ENCODE peak calls at places on chromosomes 16 and 17, in six cellular contexts. G is NCI-H774, B is NCI-H82, H is A549, A is NCI-H1105, R is lower lobe of right lung. F is an unnamed sample.

GRCh38 chr17:55737976-55738501 is 12.8 kb upstream of the PCTP start:
- DNase-seq in A (no peak), B (peak; percentile 7), G (no peak), H (no peak), R (no peak), F (no peak)

GRCh38 chr16:72848759-72849664 is 198.9 kb downstream of the ZFHX3 start:
- DNase-seq in G (peak; percentile 53), A (peak; percentile 73), R (peak; percentile 88), B (peak; percentile 4), H (peak; percentile 93), F (peak; percentile 69)

GRCh38 chr17:78343433-78344201 is 16.3 kb downstream of the SOCS3 start:
- DNase-seq in R (peak; percentile 78), A (no peak), B (no peak), G (peak; percentile 29), H (no peak), F (no peak)

GRCh38 chr16:4404247-4404966 is 12.0 kb downstream of the CORO7 start:
- DNase-seq in G (no peak), B (peak; percentile 77), R (peak; percentile 49), A (no peak), H (peak; percentile 77), F (no peak)

GRCh38 chr16:81265658-81266451 is 27.4 kb downstream of the BCO1 start:
- DNase-seq in R (peak; percentile 66), G (no peak), B (no peak), A (no peak), H (no peak), F (no peak)

GRCh38 chr17:2398655-2399571 is 1.9 kb downstream of the MNT start:
- DNase-seq in A (no peak), G (peak; percentile 29), B (peak; percentile 74), H (peak; percentile 82), R (peak; percentile 84), F (peak; percentile 67)

GRCh38 chr16:11232852-11233726 is 22.9 kb downstream of the SOCS1 start:
- DNase-seq in B (no peak), G (no peak), R (peak; percentile 80), H (no peak), A (no peak), F (no peak)

GRCh38 chr16:89525146-89525913 is 17.1 kb downstream of the SPG7 start:
- DNase-seq in H (no peak), A (no peak), G (no peak), B (no peak), R (no peak), F (no peak)

GRCh38 chr17:79549111-79549915 is 61.5 kb downstream of the RBFOX3 start:
- DNase-seq in R (peak; percentile 36), A (no peak), B (peak; percentile 77), G (no peak), H (no peak), F (no peak)

GRCh38 chr17:80976718-80977117 is 14.9 kb upstream of the CHMP6 start:
- DNase-seq in H (no peak), A (no peak), G (no peak), B (no peak), R (no peak), F (no peak)

GRCh38 chr17:2124391-2124790 is 69.5 kb downstream of the HIC1 start:
- DNase-seq in G (no peak), B (peak; percentile 34), R (no peak), A (no peak), H (no peak), F (no peak)

GRCh38 chr17:66667491-66668030 is 167.4 kb upstream of the CACNG5 start:
- DNase-seq in R (no peak), A (no peak), B (no peak), H (no peak), G (no peak), F (no peak)

GRCh38 chr17:21249086-21249795 is 4.0 kb downstream of the NATD1 start:
- DNase-seq in A (no peak), H (no peak), R (no peak), B (no peak), G (no peak), F (no peak)

GRCh38 chr17:55308613-55309332 is 44.0 kb downstream of the HLF start:
- DNase-seq in H (no peak), A (no peak), B (no peak), R (no peak), G (no peak), F (no peak)

GRCh38 chr16:80569440-80570105 is 28.8 kb downstream of the DYNLRB2 start:
- DNase-seq in H (peak; percentile 8), A (no peak), G (no peak), R (no peak), B (no peak), F (no peak)

GRCh38 chr16:51834131-51834530 is 683.1 kb upstream of the SALL1 start:
- DNase-seq in R (no peak), A (no peak), B (no peak), H (no peak), G (no peak), F (no peak)

GRCh38 chr17:65530158-65530984 is 31.1 kb downstream of the AXIN2 start:
- DNase-seq in A (no peak), B (no peak), R (no peak), H (no peak), G (no peak), F (no peak)

GRCh38 chr17:49187301-49187700 is 23.1 kb downstream of the GNGT2 start:
- DNase-seq in G (no peak), B (no peak), H (no peak), R (no peak), A (no peak), F (no peak)

GRCh38 chr17:73491648-73492047 is 152.6 kb downstream of the SDK2 start:
- DNase-seq in B (no peak), H (no peak), A (no peak), R (no peak), G (no peak), F (no peak)

GRCh38 chr17:17540935-17541639 is 44.9 kb upstream of the RASD1 start:
- DNase-seq in G (no peak), R (no peak), B (no peak), H (no peak), A (peak; percentile 75), F (no peak)

GRCh38 chr17:62188713-62189112 is 123.6 kb upstream of the MED13 start:
- DNase-seq in H (peak; percentile 61), B (peak; percentile 83), G (no peak), R (no peak), A (no peak), F (no peak)

GRCh38 chr17:22507823-22508222 is 815.5 kb downstream of the KCNJ18 start:
- DNase-seq in R (no peak), A (no peak), H (peak; percentile 41), B (peak; percentile 55), G (no peak), F (no peak)

GRCh38 chr17:4872786-4873185 is 26.6 kb upstream of the C17orf107 start:
- DNase-seq in R (peak; percentile 71), A (no peak), H (no peak), B (no peak), G (no peak), F (no peak)

GRCh38 chr17:12744298-12744697 is 45.0 kb upstream of the ARHGAP44 start:
- DNase-seq in A (no peak), G (no peak), R (no peak), H (no peak), B (no peak), F (no peak)

GRCh38 chr16:2333772-2334379 is 6.7 kb downstream of the ABCA3 start:
- DNase-seq in G (no peak), R (no peak), B (no peak), A (no peak), H (peak; percentile 42), F (no peak)

GRCh38 chr16:918068-918467 is 52.7 kb downstream of the LMF1 start:
- DNase-seq in A (no peak), H (no peak), G (peak; percentile 51), R (no peak), B (no peak), F (no peak)

GRCh38 chr17:44083250-44083849 is 12.8 kb downstream of the G6PC3 start:
- DNase-seq in H (peak; percentile 86), G (no peak), A (no peak), B (peak; percentile 59), R (no peak), F (no peak)

GRCh38 chr16:84084570-84085270 is 32.0 kb downstream of the MBTPS1 start:
- DNase-seq in B (peak; percentile 83), R (peak; percentile 70), G (peak; percentile 3), A (peak; percentile 32), H (peak; percentile 79), F (peak; percentile 20)

GRCh38 chr16:68645494-68646388 is 631 bp downstream of the CDH3 start:
- DNase-seq in B (no peak), H (no peak), R (peak; percentile 48), G (no peak), A (peak; percentile 42), F (no peak)

GRCh38 chr17:46044286-46044928 is 45.4 kb downstream of the STH start:
- DNase-seq in A (peak; percentile 66), G (peak; percentile 52), R (no peak), H (peak; percentile 93), B (peak; percentile 96), F (peak; percentile 43)

GRCh38 chr17:81096741-81097133 is 61.8 kb downstream of the BAIAP2 start:
- DNase-seq in B (peak; percentile 38), H (no peak), A (no peak), R (no peak), G (no peak), F (no peak)

GRCh38 chr16:80300876-80301275 is 239.9 kb upstream of the DYNLRB2 start:
- DNase-seq in A (no peak), R (no peak), H (no peak), B (no peak), G (no peak), F (no peak)

GRCh38 chr17:10741416-10742140 is 11.8 kb upstream of the TMEM220 start:
- DNase-seq in R (no peak), A (no peak), H (no peak), G (no peak), B (no peak), F (no peak)

GRCh38 chr17:74851612-74852236 is 8.0 kb downstream of the GRIN2C start:
- DNase-seq in G (peak; percentile 71), B (no peak), H (no peak), R (no peak), A (peak; percentile 51), F (peak; percentile 74)

GRCh38 chr17:60164697-60165096 is 14.9 kb downstream of the CA4 start:
- DNase-seq in B (no peak), R (no peak), H (no peak), A (no peak), G (no peak), F (no peak)

GRCh38 chr16:346587-346986 is 5.9 kb downstream of the AXIN1 start:
- DNase-seq in H (no peak), B (no peak), R (no peak), G (no peak), A (no peak), F (no peak)

GRCh38 chr17:60463157-60463820 is 41.0 kb downstream of the CHCT1 start:
- DNase-seq in R (no peak), A (no peak), G (no peak), H (no peak), B (no peak), F (no peak)